ENCODE peak calls at places on chromosomes 13 and 19, in seven cellular contexts. X is IMR-90, P is fibroblast of lung, A is endothelial cell of umbilical vein, O is mammary epithelial cell, T is hepatocyte, L is neural progenitor cell. M is an unnamed sample.

GRCh38 chr13:112842343-112842856 is 126.6 kb upstream of the MCF2L start:
- DNase-seq in X (no peak), P (peak), A (peak), O (no peak), T (no peak), L (peak), M (no peak)

GRCh38 chr19:1591421-1592022 is 1.1 kb downstream of the MBD3 start:
- DNase-seq in X (no peak), P (no peak), A (peak), O (no peak), T (peak), L (peak), M (peak)

GRCh38 chr13:42396901-42397670 is 125.1 kb downstream of the AKAP11 start:
- DNase-seq in X (no peak), P (peak), A (no peak), O (peak), T (no peak), L (no peak), M (peak)

GRCh38 chr13:24605923-24606372 is 74.3 kb upstream of the ATP12A start:
- DNase-seq in X (peak), P (peak), A (no peak), O (peak), T (peak), L (peak), M (peak)

GRCh38 chr19:1253514-1254080 is 5.2 kb downstream of the MIDN start:
- DNase-seq in X (peak), P (peak), A (no peak), O (no peak), T (peak), L (no peak), M (peak)

GRCh38 chr13:29589967-29590366 is 5.5 kb downstream of the SLC7A1 start:
- DNase-seq in X (no peak), P (no peak), A (no peak), O (no peak), T (no peak), L (peak), M (no peak)

GRCh38 chr19:9869008-9869617 is 34.0 kb downstream of the PIN1 start:
- DNase-seq in X (no peak), P (no peak), A (no peak), O (no peak), T (no peak), L (no peak), M (no peak)

GRCh38 chr19:47541507-47541906 is 26.6 kb upstream of the NAPA start:
- DNase-seq in X (no peak), P (no peak), A (no peak), O (no peak), T (no peak), L (no peak), M (no peak)

GRCh38 chr13:109804654-109805053 is 18.3 kb upstream of the IRS2 start:
- DNase-seq in X (no peak), P (no peak), A (no peak), O (no peak), T (no peak), L (no peak), M (peak)

GRCh38 chr19:15291666-15292065 is 40.7 kb downstream of the BRD4 start:
- DNase-seq in X (peak), P (no peak), A (no peak), O (no peak), T (no peak), L (no peak), M (peak)

GRCh38 chr19:56101746-56102535 is 19.2 kb downstream of the ZNF787 start:
- DNase-seq in X (no peak), P (no peak), A (no peak), O (no peak), T (no peak), L (no peak), M (no peak)

GRCh38 chr13:114148521-114148855 is 16.1 kb upstream of the RASA3 start:
- DNase-seq in X (no peak), P (no peak), A (no peak), O (no peak), T (no peak), L (no peak), M (no peak)

GRCh38 chr13:23960566-23961156 is 63.4 kb upstream of the C1QTNF9B start:
- DNase-seq in X (peak), P (peak), A (peak), O (peak), T (peak), L (peak), M (peak)

GRCh38 chr19:11581740-11582139 is 4.3 kb upstream of the ACP5 start:
- DNase-seq in X (peak), P (peak), A (no peak), O (no peak), T (no peak), L (no peak), M (peak)

DNA sequence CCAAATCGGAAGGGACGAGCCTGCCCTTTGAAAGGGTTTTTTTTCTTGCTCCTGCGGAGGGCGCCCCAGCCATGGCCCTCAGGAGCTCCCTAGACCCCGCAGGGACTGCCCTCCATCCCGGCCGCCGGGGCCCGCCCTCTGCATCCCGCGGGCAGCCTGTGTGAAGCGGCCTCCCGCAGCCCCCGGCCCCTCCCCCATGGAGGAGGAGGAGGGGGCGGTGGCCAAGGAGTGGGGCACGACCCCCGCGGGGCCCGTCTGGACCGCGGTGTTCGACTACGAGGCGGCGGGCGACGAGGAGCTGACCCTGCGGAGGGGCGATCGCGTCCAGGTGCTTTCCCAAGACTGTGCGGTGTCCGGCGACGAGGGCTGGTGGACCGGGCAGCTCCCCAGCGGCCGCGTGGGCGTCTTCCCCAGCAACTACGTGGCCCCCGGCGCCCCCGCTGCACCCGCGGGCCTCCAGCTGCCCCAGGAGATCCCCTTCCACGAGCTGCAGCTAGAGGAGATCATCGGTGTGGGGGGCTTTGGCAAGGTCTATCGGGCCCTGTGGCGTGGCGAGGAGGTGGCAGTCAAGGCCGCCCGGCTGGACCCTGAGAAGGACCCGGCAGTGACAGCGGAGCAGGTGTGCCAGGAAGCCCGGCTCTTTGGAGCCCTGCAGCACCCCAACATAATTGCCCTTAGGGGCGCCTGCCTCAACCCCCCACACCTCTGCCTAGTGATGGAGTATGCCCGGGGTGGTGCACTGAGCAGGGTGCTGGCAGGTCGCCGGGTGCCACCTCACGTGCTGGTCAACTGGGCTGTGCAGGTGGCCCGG is 815 bp downstream of the MAP3K10 start:
- DNase-seq in X (peak), P (peak), A (peak), O (no peak), T (peak), L (peak), M (peak)
- H2AFZ ChIP-seq in X (peak), P (peak), A (peak), O (peak), T (peak), L (peak), M (peak)

DNA sequence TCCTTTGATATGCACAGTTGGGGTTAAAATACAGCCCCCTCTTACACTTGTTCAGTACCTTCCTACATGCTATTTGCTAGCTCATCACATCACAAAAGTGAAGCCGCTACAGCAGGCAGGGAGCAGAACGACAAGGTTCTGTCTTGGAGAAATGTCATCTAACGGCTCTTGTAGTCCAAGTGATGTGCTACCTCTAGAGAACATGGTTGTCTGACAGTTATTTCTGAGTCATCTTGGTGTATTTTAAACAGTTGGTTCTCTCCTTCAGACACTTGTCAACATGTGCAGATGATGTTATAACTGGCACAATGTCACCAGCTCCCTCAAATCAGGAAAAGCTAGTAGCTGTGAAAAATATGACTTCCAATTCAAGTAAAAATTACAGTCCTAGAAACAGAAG is 865.0 kb downstream of the PCDH9 start:
- DNase-seq in X (peak), P (no peak), A (no peak), O (no peak), T (no peak), L (no peak), M (no peak)
- H2AFZ ChIP-seq in X (no peak), P (no peak), A (no peak), O (no peak), T (no peak), L (peak), M (no peak)

DNA sequence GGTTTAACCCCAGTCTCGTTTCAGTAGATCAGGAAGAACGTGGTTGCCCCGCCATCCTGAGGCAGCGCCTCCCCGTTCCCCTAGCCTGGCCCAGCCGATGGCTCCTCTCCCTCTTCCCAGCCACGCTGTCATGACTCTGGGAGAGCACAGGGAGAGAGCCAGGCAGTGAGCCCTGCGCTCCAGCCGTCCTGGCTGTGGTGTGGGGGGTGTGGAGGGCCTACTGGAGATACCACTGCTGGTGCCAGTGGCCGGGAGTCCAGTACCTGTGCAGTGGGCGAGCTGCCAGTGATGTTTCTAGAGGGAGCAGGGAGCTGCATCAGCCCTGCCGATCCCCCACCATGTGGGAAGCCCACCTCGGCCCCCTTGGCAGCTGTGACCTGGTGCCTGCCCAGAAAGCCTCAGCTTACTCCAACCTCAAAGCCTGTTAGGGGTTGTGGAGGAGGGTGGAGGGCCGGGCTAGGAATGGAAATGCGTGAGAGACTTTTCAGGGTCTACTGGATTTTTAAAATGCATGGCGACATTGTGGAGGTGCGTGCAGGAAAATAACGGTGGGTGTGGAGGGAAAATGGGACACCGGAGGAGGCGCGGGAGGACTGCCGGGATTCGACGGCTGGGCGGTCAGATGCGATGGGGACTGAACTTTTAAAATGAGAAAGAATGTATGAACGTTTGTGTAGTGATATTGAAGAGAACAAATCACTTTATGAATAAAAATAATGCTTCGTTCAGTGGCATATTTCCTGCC is 4.9 kb downstream of the TEX29 start:
- DNase-seq in X (no peak), P (no peak), A (no peak), O (no peak), T (no peak), L (no peak), M (no peak)
- H2AFZ ChIP-seq in X (no peak), P (no peak), A (no peak), O (no peak), T (no peak), L (no peak), M (no peak)

GRCh38 chr13:37059136-37059847 is at the start of gene SUPT20H:
- DNase-seq in X (peak), P (peak), A (peak), O (peak), T (peak), L (peak), M (peak)
- H2AFZ ChIP-seq in X (peak), P (peak), A (peak), O (peak), T (peak), L (peak), M (peak)

GRCh38 chr19:3622224-3622623 is 4.4 kb downstream of the CACTIN start:
- DNase-seq in X (no peak), P (no peak), A (no peak), O (no peak), T (no peak), L (no peak), M (no peak)

GRCh38 chr19:3626473-3627350 is at the start of gene CACTIN:
- DNase-seq in X (peak), P (peak), A (peak), O (peak), T (peak), L (peak), M (peak)

GRCh38 chr19:3627351-3627723 is 747 bp upstream of the CACTIN start:
- DNase-seq in X (no peak), P (no peak), A (no peak), O (no peak), T (no peak), L (peak), M (no peak)

GRCh38 chr19:3623716-3624115 is 2.9 kb downstream of the CACTIN start:
- DNase-seq in X (no peak), P (no peak), A (no peak), O (no peak), T (no peak), L (no peak), M (no peak)

DNA sequence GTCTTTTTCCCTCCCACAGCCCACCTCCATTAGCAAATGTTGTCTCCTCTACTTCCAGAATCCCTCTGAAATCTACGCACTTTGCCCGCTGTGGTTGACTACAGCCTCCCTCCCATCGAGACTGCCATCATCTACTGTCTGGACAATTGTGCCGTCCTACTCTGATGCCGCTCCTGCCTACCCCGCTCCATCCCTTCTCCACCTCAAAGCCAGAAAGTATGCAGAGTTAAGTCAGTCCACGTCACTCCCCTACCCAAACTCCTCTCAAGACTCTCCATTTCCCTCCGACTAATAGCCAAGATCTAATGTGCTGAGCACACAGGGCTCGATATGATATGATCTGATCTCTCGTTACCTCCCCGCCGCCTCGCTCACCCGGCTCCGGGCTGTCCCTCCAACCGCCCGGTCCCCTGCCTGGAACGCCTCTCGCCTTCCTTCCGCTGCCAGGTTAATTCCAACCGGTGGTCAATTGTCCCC is 556 bp downstream of the CACTIN start:
- DNase-seq in X (no peak), P (peak), A (no peak), O (no peak), T (no peak), L (peak), M (peak)
- H2AFZ ChIP-seq in X (peak), P (peak), A (peak), O (peak), T (peak), L (peak), M (peak)

GRCh38 chr19:17411801-17412200 is 6.4 kb upstream of the BST2 start:
- DNase-seq in X (no peak), P (no peak), A (no peak), O (no peak), T (no peak), L (no peak), M (no peak)
- H2AFZ ChIP-seq in X (peak), P (no peak), A (peak), O (no peak), T (no peak), L (no peak), M (no peak)

DNA sequence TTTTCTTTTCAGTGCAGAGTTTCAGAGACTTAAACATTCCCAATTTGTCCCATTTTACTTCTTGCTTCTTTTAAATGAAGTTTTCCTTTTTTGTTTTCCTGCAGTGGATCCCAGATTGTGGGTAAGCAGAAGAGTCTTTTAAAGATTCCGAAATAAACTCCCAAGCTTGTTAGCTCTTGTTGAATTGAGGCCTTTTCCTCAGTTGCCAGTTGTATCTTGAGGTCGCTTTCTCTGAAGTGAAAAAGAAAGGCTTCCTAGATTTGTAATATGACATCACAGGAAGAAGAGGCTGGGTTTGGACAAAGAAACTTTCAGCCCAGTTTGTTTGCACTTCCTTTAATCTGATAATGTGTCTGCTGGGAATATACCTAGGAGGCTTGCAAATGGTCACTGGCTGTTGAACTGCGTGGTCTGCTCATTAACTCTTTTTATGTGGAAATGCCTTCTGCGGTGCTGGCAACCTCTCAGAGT is at the start of gene LPAR6:
- DNase-seq in X (peak), P (peak), A (peak), O (peak), T (peak), L (peak), M (peak)
- H2AFZ ChIP-seq in X (no peak), P (peak), A (peak), O (peak), T (peak), L (peak), M (peak)

GRCh38 chr13:94494021-94494420 is 14.5 kb upstream of the DCT start:
- DNase-seq in X (no peak), P (no peak), A (no peak), O (no peak), T (no peak), L (no peak), M (no peak)
- H2AFZ ChIP-seq in X (no peak), P (no peak), A (no peak), O (no peak), T (no peak), L (no peak), M (no peak)

GRCh38 chr19:39479916-39480315 is 722 bp upstream of the TIMM50 start:
- DNase-seq in X (no peak), P (no peak), A (no peak), O (no peak), T (no peak), L (no peak), M (no peak)
- H2AFZ ChIP-seq in X (no peak), P (peak), A (peak), O (peak), T (peak), L (peak), M (peak)